ENCODE peak calls at places on chromosomes 1 and 21, in six cellular contexts. S is HCT116, M is GM12878, Z is HepG2, G is H1, K is K562. X is an unnamed sample. For H3K9me3, the result is how much of the 10 kb centered on the place peaks cover.

GRCh38 chr21:41927727-41928409 is 25.9 kb downstream of the C2CD2 start:
- DNase-seq in M (no peak), Z (no peak), K (no peak), S (no peak), G (no peak), X (no peak)

GRCh38 chr21:45615145-45615711 is 28.3 kb upstream of the PCBP3 start:
- DNase-seq in M (peak), G (no peak), Z (peak), S (no peak), K (peak), X (no peak)

GRCh38 chr1:54114955-54115354 is 37.8 kb downstream of the CDCP2 start:
- DNase-seq in S (no peak), M (no peak), K (no peak), G (no peak), Z (no peak), X (no peak)

GRCh38 chr1:6133146-6133895 is 46.8 kb downstream of the CHD5 start:
- DNase-seq in G (no peak), M (no peak), S (no peak), K (no peak), Z (no peak), X (no peak)

GRCh38 chr1:152151646-152152045 is 7.4 kb downstream of the RPTN start:
- DNase-seq in K (no peak), Z (no peak), S (no peak), G (no peak), M (no peak), X (no peak)

GRCh38 chr1:41672173-41672572 is 187.7 kb upstream of the EDN2 start:
- DNase-seq in S (peak), G (no peak), Z (no peak), M (no peak), K (peak), X (peak)

GRCh38 chr1:90879281-90879680 is 142.6 kb downstream of the ZNF644 start:
- DNase-seq in Z (no peak), G (no peak), M (no peak), S (peak), K (peak), X (no peak)

GRCh38 chr21:36587388-36587787 is 107.5 kb upstream of the CLDN14 start:
- DNase-seq in M (no peak), Z (no peak), K (no peak), G (no peak), S (peak), X (no peak)

GRCh38 chr1:162497104-162497722 is 405 bp upstream of the UHMK1 start:
- DNase-seq in M (peak), S (no peak), Z (no peak), K (no peak), G (no peak), X (no peak)

GRCh38 chr1:34013958-34014737 is 150.3 kb downstream of the HMGB4 start:
- DNase-seq in Z (no peak), G (peak), S (peak), M (no peak), K (peak), X (no peak)

GRCh38 chr1:215957692-215958091 is 390.6 kb downstream of the KCTD3 start:
- DNase-seq in M (no peak), K (no peak), G (no peak), Z (no peak), S (no peak), X (no peak)

GRCh38 chr1:226162898-226163297 is 23.6 kb downstream of the ACBD3 start:
- DNase-seq in M (no peak), S (no peak), G (no peak), Z (no peak), K (no peak), X (no peak)

GRCh38 chr1:204128964-204129896 is 22.6 kb downstream of the ETNK2 start:
- DNase-seq in Z (no peak), K (peak), S (no peak), G (peak), M (no peak), X (peak)

GRCh38 chr1:100780826-100781225 is 61.3 kb downstream of the VCAM1 start:
- DNase-seq in K (no peak), M (no peak), S (no peak), G (no peak), Z (no peak), X (no peak)

GRCh38 chr1:36836916-36837315 is 197.4 kb downstream of the GRIK3 start:
- DNase-seq in G (no peak), M (no peak), S (no peak), Z (no peak), K (no peak), X (no peak)

GRCh38 chr1:108877858-108878257 is 1.1 kb downstream of the GPSM2 start:
- DNase-seq in K (peak), Z (no peak), S (no peak), M (no peak), G (no peak), X (no peak)
- H3K4me3 ChIP-seq in K (peak), Z (peak), S (peak), M (peak), G (peak), X (peak)

GRCh38 chr1:11502516-11502915 is 23.6 kb downstream of the DISP3 start:
- DNase-seq in S (no peak), K (no peak), Z (no peak), M (no peak), G (no peak), X (no peak)
- H3K9me3 ChIP-seq in S (under half), K (under half), Z (under half), M (under half), G (under half), X (half or more)

GRCh38 chr1:145711213-145711651 is 4.1 kb upstream of the PDZK1 start:
- DNase-seq in M (no peak), S (no peak), Z (peak), G (no peak), K (no peak), X (no peak)
- TF ChIP-seq ZNF274 in M (no peak), S (no peak), Z (no peak), G (no peak), K (no peak), X (no peak)

DNA sequence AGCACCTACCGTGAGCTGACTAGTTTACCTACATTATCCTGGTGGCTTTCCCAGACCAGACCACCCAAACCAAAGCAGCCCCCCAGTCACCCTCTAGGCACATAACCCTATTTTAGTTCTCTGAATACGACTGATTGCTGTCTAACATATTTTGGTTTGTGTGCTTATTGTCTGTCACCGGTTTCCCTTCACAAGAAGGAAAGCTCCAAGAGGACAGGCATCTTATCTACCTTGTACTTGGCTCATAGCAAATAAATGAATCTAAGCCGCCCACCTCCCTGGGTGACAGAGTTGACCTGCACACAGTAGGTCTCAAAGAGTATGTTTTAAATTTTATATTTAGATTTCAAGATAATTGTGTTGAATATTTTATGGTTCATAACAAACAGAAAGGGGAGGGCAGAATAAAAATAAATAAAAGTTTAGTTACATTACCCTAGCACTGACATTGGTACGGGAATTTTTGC is 905 bp upstream of the PRDX6 start:
- DNase-seq in Z (no peak), G (no peak), K (no peak), M (no peak), S (no peak), X (no peak)
- H3K4me3 ChIP-seq in Z (peak), G (peak), K (peak), M (peak), S (peak), X (peak)